ENCODE peak calls at places on chromosomes 1 and 21, in four cellular contexts. T is tibial artery, G is uterus, F is bronchial epithelial cell. K is an unnamed sample.
A peak's percentile ranks its signal among the peaks of the same experiment; 100 is the strongest.

GRCh38 chr1:235953801-235954200 is 87.1 kb upstream of the LYST start:
- DNase-seq in T (no peak), G (no peak), F (peak; percentile 55), K (no peak)

GRCh38 chr1:47323475-47324105 is 9.6 kb upstream of the STIL start:
- DNase-seq in T (no peak), G (no peak), F (no peak), K (no peak)

GRCh38 chr1:42935971-42936308 is 22.7 kb downstream of the SLC2A1 start:
- DNase-seq in T (peak; percentile 59), G (peak; percentile 4), F (no peak), K (no peak)

GRCh38 chr1:37553598-37553926 is 531 bp downstream of the SNIP1 start:
- DNase-seq in T (no peak), G (no peak), F (peak; percentile 4), K (no peak)

GRCh38 chr1:53574621-53575020 is 115.4 kb downstream of the DMRTB1 start:
- DNase-seq in T (peak; percentile 43), G (no peak), F (no peak), K (no peak)

GRCh38 chr1:14599173-14599754 is 779 bp downstream of the KAZN start:
- DNase-seq in T (no peak), G (no peak), F (no peak), K (no peak)

GRCh38 chr1:181390350-181391080 is 92.8 kb upstream of the CACNA1E start:
- DNase-seq in T (no peak), G (no peak), F (peak; percentile 17), K (no peak)

GRCh38 chr1:39977202-39977601 is 22.3 kb downstream of the MFSD2A start:
- DNase-seq in T (no peak), G (no peak), F (peak; percentile 66), K (no peak)

GRCh38 chr1:32924881-32925344 is 23.7 kb upstream of the TMEM54 start:
- DNase-seq in T (no peak), G (no peak), F (no peak), K (peak; percentile 39)

GRCh38 chr1:39617488-39618049 is 21.9 kb downstream of the HEYL start:
- DNase-seq in T (no peak), G (no peak), F (peak; percentile 17), K (no peak)

GRCh38 chr1:181062800-181063428 is 25.6 kb upstream of the IER5 start:
- DNase-seq in T (no peak), G (no peak), F (no peak), K (no peak)

GRCh38 chr21:15552914-15553491 is 176.8 kb upstream of the USP25 start:
- DNase-seq in T (no peak), G (no peak), F (peak; percentile 40), K (no peak)

GRCh38 chr1:186681806-186682205 is 1.6 kb upstream of the PTGS2 start:
- DNase-seq in T (no peak), G (no peak), F (peak; percentile 75), K (no peak)

GRCh38 chr1:226708342-226708780 is 30.7 kb downstream of the ITPKB start:
- DNase-seq in T (no peak), G (peak; percentile 72), F (peak; percentile 80), K (no peak)

GRCh38 chr21:24220466-24220865 is 1386.8 kb downstream of the MRPL39 start:
- DNase-seq in T (no peak), G (no peak), F (no peak), K (no peak)

GRCh38 chr1:19197849-19198248 is 12.2 kb downstream of the UBR4 start:
- DNase-seq in T (no peak), G (no peak), F (no peak), K (no peak)

GRCh38 chr21:45873418-45873817 is 108.2 kb upstream of the COL6A1 start:
- DNase-seq in T (no peak), G (no peak), F (no peak), K (no peak)

GRCh38 chr21:44969965-44970755 is 30.3 kb downstream of the SLX9 start:
- DNase-seq in T (no peak), G (no peak), F (no peak), K (no peak)

GRCh38 chr1:87833158-87833557 is 504.5 kb downstream of the LMO4 start:
- DNase-seq in T (no peak), G (no peak), F (peak; percentile 11), K (peak; percentile 46)

GRCh38 chr1:39275836-39276507 is 71.5 kb downstream of the MACF1 start:
- DNase-seq in T (no peak), G (no peak), F (peak; percentile 93), K (no peak)

GRCh38 chr1:93448983-93449805 is 1.3 kb downstream of the FNBP1L start:
- DNase-seq in T (no peak), G (no peak), F (peak; percentile 48), K (no peak)

GRCh38 chr1:158998781-158999161 is 10.9 kb upstream of the IFI16 start:
- DNase-seq in T (peak; percentile 78), G (peak; percentile 70), F (peak; percentile 68), K (peak; percentile 59)

GRCh38 chr1:222416001-222416791 is 131.7 kb downstream of the HHIPL2 start:
- DNase-seq in T (no peak), G (no peak), F (no peak), K (no peak)

GRCh38 chr1:2085080-2085479 is 34.9 kb downstream of the PRKCZ start:
- DNase-seq in T (no peak), G (no peak), F (peak; percentile 24), K (no peak)

GRCh38 chr1:227470688-227471087 is 92.7 kb upstream of the ZNF678 start:
- DNase-seq in T (no peak), G (no peak), F (no peak), K (no peak)

GRCh38 chr1:25990702-25991395 is 7.0 kb downstream of the PAFAH2 start:
- DNase-seq in T (no peak), G (no peak), F (no peak), K (no peak)

GRCh38 chr1:156496211-156496761 is 4.3 kb downstream of the MEF2D start:
- DNase-seq in T (peak; percentile 74), G (peak; percentile 33), F (no peak), K (no peak)

GRCh38 chr1:216502528-216503162 is 79.4 kb upstream of the USH2A start:
- DNase-seq in T (no peak), G (no peak), F (no peak), K (no peak)

GRCh38 chr1:218304281-218305039 is 19.4 kb downstream of the RRP15 start:
- DNase-seq in T (no peak), G (no peak), F (no peak), K (peak; percentile 71)

GRCh38 chr1:202713110-202713509 is 2.9 kb upstream of the SYT2 start:
- DNase-seq in T (no peak), G (no peak), F (peak; percentile 89), K (no peak)

GRCh38 chr1:40438391-40439015 is 11.8 kb upstream of the ZFP69B start:
- DNase-seq in T (no peak), G (no peak), F (peak; percentile 30), K (no peak)

GRCh38 chr1:173960625-173961024 is 43.5 kb upstream of the SERPINC1 start:
- DNase-seq in T (no peak), G (no peak), F (no peak), K (no peak)

GRCh38 chr1:170296642-170297041 is 150.9 kb downstream of the NTMT2 start:
- DNase-seq in T (no peak), G (no peak), F (peak; percentile 11), K (no peak)

K was measured in heart right ventricle.